ENCODE peak calls at places on chromosome 4, in seven cellular contexts. G, R, N, V, Z, S and K are unnamed samples.

GRCh38 chr4:114334808-114335739 is 263.5 kb upstream of the UGT8 start:
- DNase-seq in G (no peak), Z (no peak), V (no peak), N (no peak), R (no peak), S (no peak), K (no peak)

GRCh38 chr4:120829113-120829831 is 93.3 kb downstream of the PRDM5 start:
- DNase-seq in V (no peak), N (no peak), R (no peak), Z (no peak), S (peak), G (no peak), K (no peak)

GRCh38 chr4:55568905-55569504 is 22.3 kb upstream of the CLOCK start:
- DNase-seq in V (no peak), S (no peak), Z (no peak), G (no peak), R (no peak), N (no peak), K (no peak)

GRCh38 chr4:21113496-21114213 is 413.4 kb downstream of the PACRGL start:
- DNase-seq in S (peak), Z (no peak), V (no peak), R (no peak), N (no peak), G (peak), K (no peak)

GRCh38 chr4:181525641-181526040 is 717.6 kb upstream of the TENM3 start:
- DNase-seq in N (no peak), G (no peak), Z (no peak), R (peak), V (no peak), S (no peak), K (no peak)

GRCh38 chr4:3045500-3045850 is 28.9 kb downstream of the HTT-AS start:
- DNase-seq in V (no peak), R (no peak), G (peak), S (peak), Z (no peak), N (peak), K (peak)

GRCh38 chr4:47598320-47598719 is 113.2 kb downstream of the ATP10D start:
- DNase-seq in G (no peak), Z (no peak), V (no peak), S (peak), N (no peak), R (no peak), K (no peak)

GRCh38 chr4:4533461-4534169 is 8.2 kb downstream of the STX18 start:
- DNase-seq in Z (no peak), R (no peak), G (no peak), S (no peak), V (no peak), N (no peak), K (no peak)

GRCh38 chr4:12689457-12689856 is 794.7 kb downstream of the RAB28 start:
- DNase-seq in N (no peak), S (no peak), Z (no peak), G (no peak), R (no peak), V (no peak), K (no peak)

GRCh38 chr4:128299848-128300247 is 12.2 kb upstream of the PGRMC2 start:
- DNase-seq in N (no peak), V (no peak), G (no peak), Z (no peak), S (no peak), R (no peak), K (no peak)

GRCh38 chr4:19791422-19792113 is 460.1 kb upstream of the SLIT2 start:
- DNase-seq in S (peak), R (no peak), G (no peak), V (no peak), N (no peak), Z (no peak), K (no peak)

GRCh38 chr4:8306511-8307021 is 37.0 kb downstream of the HTRA3 start:
- DNase-seq in N (no peak), V (no peak), G (no peak), S (peak), R (no peak), Z (peak), K (no peak)

GRCh38 chr4:55393461-55394320 is 2.1 kb upstream of the TMEM165 start:
- DNase-seq in G (peak), V (peak), R (no peak), Z (no peak), S (no peak), N (no peak), K (no peak)

GRCh38 chr4:610411-611261 is 14.7 kb upstream of the PDE6B start:
- DNase-seq in G (no peak), S (peak), R (no peak), Z (no peak), N (no peak), V (no peak), K (no peak)

GRCh38 chr4:113446019-113446418 is 315.5 kb downstream of the CAMK2D start:
- DNase-seq in Z (no peak), S (peak), R (peak), N (no peak), G (no peak), V (no peak), K (no peak)

GRCh38 chr4:53935780-53936179 is 128.6 kb downstream of the CHIC2 start:
- DNase-seq in V (no peak), G (no peak), R (no peak), Z (no peak), S (peak), N (no peak), K (no peak)

GRCh38 chr4:168153596-168154440 is 61.5 kb downstream of the ANXA10 start:
- DNase-seq in Z (peak), S (peak), G (peak), V (no peak), N (peak), R (peak), K (peak)

GRCh38 chr4:147597561-147597960 is 19.6 kb upstream of the TMEM184C start:
- DNase-seq in Z (no peak), R (no peak), N (no peak), V (no peak), S (no peak), G (no peak), K (no peak)

GRCh38 chr4:81555489-81555888 is 83.8 kb upstream of the RASGEF1B start:
- DNase-seq in N (no peak), R (no peak), G (no peak), S (no peak), Z (no peak), V (no peak), K (no peak)

GRCh38 chr4:176789955-176790354 is 2.8 kb downstream of the VEGFC start:
- DNase-seq in S (peak), N (no peak), R (no peak), G (peak), V (no peak), Z (no peak), K (no peak)

GRCh38 chr4:3318561-3319021 is 25.8 kb downstream of the RGS12 start:
- DNase-seq in V (no peak), Z (no peak), S (no peak), N (no peak), G (no peak), R (no peak), K (no peak)

GRCh38 chr4:123158576-123158975 is 236.2 kb upstream of the NUDT6 start:
- DNase-seq in V (no peak), R (no peak), S (no peak), Z (no peak), G (no peak), N (no peak), K (no peak)

GRCh38 chr4:158316264-158316663 is 106.0 kb downstream of the TMEM144 start:
- DNase-seq in R (no peak), V (no peak), S (peak), Z (no peak), N (no peak), G (no peak), K (no peak)

GRCh38 chr4:112077743-112078142 is 67.5 kb upstream of the FAM241A start:
- DNase-seq in G (no peak), R (no peak), N (no peak), Z (no peak), V (no peak), S (no peak), K (no peak)

GRCh38 chr4:158538176-158538575 is 16.5 kb downstream of the RXFP1 start:
- DNase-seq in S (peak), Z (no peak), G (no peak), N (no peak), R (no peak), V (no peak), K (no peak)

GRCh38 chr4:121192500-121192899 is 28.4 kb upstream of the TNIP3 start:
- DNase-seq in R (no peak), N (no peak), Z (no peak), V (no peak), G (peak), S (peak), K (no peak)

GRCh38 chr4:102791318-102791835 is 30.6 kb upstream of the MANBA start:
- DNase-seq in V (no peak), G (no peak), R (no peak), N (no peak), Z (no peak), S (no peak), K (no peak)

GRCh38 chr4:114077610-114078009 is 98.2 kb upstream of the ARSJ start:
- DNase-seq in V (no peak), R (no peak), G (no peak), N (no peak), S (peak), Z (no peak), K (no peak)

GRCh38 chr4:83932996-83933395 is 397.1 kb downstream of the GPAT3 start:
- DNase-seq in V (no peak), N (no peak), S (no peak), Z (no peak), G (no peak), R (no peak), K (no peak)

GRCh38 chr4:71456841-71457240 is 118.0 kb downstream of the SLC4A4 start:
- DNase-seq in V (no peak), R (no peak), S (peak), Z (no peak), G (peak), N (no peak), K (no peak)

GRCh38 chr4:53987761-53988171 is 76.6 kb downstream of the CHIC2 start:
- DNase-seq in V (no peak), G (no peak), R (no peak), N (no peak), S (peak), Z (no peak), K (no peak)

GRCh38 chr4:148215202-148215601 is 227.0 kb downstream of the NR3C2 start:
- DNase-seq in R (no peak), S (no peak), N (no peak), V (no peak), Z (no peak), G (no peak), K (no peak)

GRCh38 chr4:163167333-163167626 is 590 bp upstream of the NAF1 start:
- DNase-seq in G (no peak), R (no peak), S (peak), Z (no peak), N (no peak), V (no peak), K (no peak)

GRCh38 chr4:96146686-96147085 is 306.8 kb downstream of the PDHA2 start:
- DNase-seq in V (no peak), S (peak), G (no peak), R (no peak), N (no peak), Z (no peak), K (no peak)